ENCODE peak calls at places on chromosomes 1 and 21, in eight cellular contexts. One of them, this sample, is unnamed.

GRCh38 chr1:68160021-68160420 is 72.3 kb downstream of the WLS start:
- DNase-seq in tibial nerve: no peak
- DNase-seq in transverse colon: no peak
- DNase-seq in sigmoid colon: no peak
- DNase-seq in SK-N-SH: no peak
- DNase-seq in HepG2: no peak
- DNase-seq in A549: no peak
- DNase-seq in stomach: no peak
- DNase-seq in this sample: no peak

GRCh38 chr1:23664837-23665795 is 26.5 kb upstream of the RPL11 start:
- DNase-seq in tibial nerve: no peak
- DNase-seq in transverse colon: no peak
- DNase-seq in sigmoid colon: no peak
- DNase-seq in SK-N-SH: peak
- DNase-seq in HepG2: peak
- DNase-seq in A549: no peak
- DNase-seq in stomach: no peak
- DNase-seq in this sample: no peak

GRCh38 chr21:18522181-18522771 is 118.7 kb upstream of the TMPRSS15 start:
- DNase-seq in tibial nerve: no peak
- DNase-seq in transverse colon: no peak
- DNase-seq in sigmoid colon: no peak
- DNase-seq in SK-N-SH: no peak
- DNase-seq in HepG2: no peak
- DNase-seq in A549: no peak
- DNase-seq in stomach: no peak
- DNase-seq in this sample: no peak

GRCh38 chr1:233993651-233994050 is 89.2 kb downstream of the SLC35F3 start:
- DNase-seq in tibial nerve: no peak
- DNase-seq in transverse colon: no peak
- DNase-seq in sigmoid colon: no peak
- DNase-seq in SK-N-SH: no peak
- DNase-seq in HepG2: no peak
- DNase-seq in A549: no peak
- DNase-seq in stomach: no peak
- DNase-seq in this sample: no peak

GRCh38 chr1:175089319-175089718 is 21.7 kb downstream of the TNN start:
- DNase-seq in tibial nerve: no peak
- DNase-seq in transverse colon: no peak
- DNase-seq in sigmoid colon: no peak
- DNase-seq in SK-N-SH: no peak
- DNase-seq in HepG2: no peak
- DNase-seq in A549: no peak
- DNase-seq in stomach: no peak
- DNase-seq in this sample: no peak

GRCh38 chr21:39707316-39707715 is 37.7 kb upstream of the IGSF5 start:
- DNase-seq in tibial nerve: no peak
- DNase-seq in transverse colon: no peak
- DNase-seq in sigmoid colon: no peak
- DNase-seq in SK-N-SH: no peak
- DNase-seq in HepG2: no peak
- DNase-seq in A549: no peak
- DNase-seq in stomach: no peak
- DNase-seq in this sample: no peak

GRCh38 chr1:31785020-31785946 is 21.1 kb upstream of the ADGRB2 start:
- DNase-seq in tibial nerve: no peak
- DNase-seq in transverse colon: no peak
- DNase-seq in sigmoid colon: peak
- DNase-seq in SK-N-SH: peak
- DNase-seq in HepG2: no peak
- DNase-seq in A549: no peak
- DNase-seq in stomach: no peak
- DNase-seq in this sample: no peak

GRCh38 chr1:10724052-10724494 is 72.4 kb downstream of the CASZ1 start:
- DNase-seq in tibial nerve: no peak
- DNase-seq in transverse colon: peak
- DNase-seq in sigmoid colon: peak
- DNase-seq in SK-N-SH: no peak
- DNase-seq in HepG2: no peak
- DNase-seq in A549: peak
- DNase-seq in stomach: peak
- DNase-seq in this sample: no peak

GRCh38 chr1:215421772-215422171 is 145.3 kb upstream of the KCTD3 start:
- DNase-seq in tibial nerve: no peak
- DNase-seq in transverse colon: no peak
- DNase-seq in sigmoid colon: no peak
- DNase-seq in SK-N-SH: no peak
- DNase-seq in HepG2: no peak
- DNase-seq in A549: no peak
- DNase-seq in stomach: no peak
- DNase-seq in this sample: no peak

GRCh38 chr1:66243548-66244130 is 290.3 kb upstream of the SGIP1 start:
- DNase-seq in tibial nerve: no peak
- DNase-seq in transverse colon: no peak
- DNase-seq in sigmoid colon: no peak
- DNase-seq in SK-N-SH: no peak
- DNase-seq in HepG2: no peak
- DNase-seq in A549: no peak
- DNase-seq in stomach: no peak
- DNase-seq in this sample: no peak

GRCh38 chr1:160724445-160725242 is 13.0 kb upstream of the CD48 start:
- DNase-seq in tibial nerve: no peak
- DNase-seq in transverse colon: no peak
- DNase-seq in sigmoid colon: no peak
- DNase-seq in SK-N-SH: no peak
- DNase-seq in HepG2: no peak
- DNase-seq in A549: peak
- DNase-seq in stomach: no peak
- DNase-seq in this sample: no peak

GRCh38 chr1:206921772-206922265 is at the start of gene FCMR:
- DNase-seq in tibial nerve: no peak
- DNase-seq in transverse colon: peak
- DNase-seq in sigmoid colon: no peak
- DNase-seq in SK-N-SH: no peak
- DNase-seq in HepG2: peak
- DNase-seq in A549: no peak
- DNase-seq in stomach: no peak
- DNase-seq in this sample: no peak

GRCh38 chr1:113353581-113353980 is 36.7 kb upstream of the MAGI3 start:
- DNase-seq in tibial nerve: no peak
- DNase-seq in transverse colon: no peak
- DNase-seq in sigmoid colon: no peak
- DNase-seq in SK-N-SH: no peak
- DNase-seq in HepG2: no peak
- DNase-seq in A549: no peak
- DNase-seq in stomach: no peak
- DNase-seq in this sample: no peak

GRCh38 chr1:94720091-94720793 is 99.9 kb upstream of the SLC44A3 start:
- DNase-seq in tibial nerve: no peak
- DNase-seq in transverse colon: no peak
- DNase-seq in sigmoid colon: no peak
- DNase-seq in SK-N-SH: no peak
- DNase-seq in HepG2: no peak
- DNase-seq in A549: no peak
- DNase-seq in stomach: no peak
- DNase-seq in this sample: peak

GRCh38 chr1:154972517-154973343 is 1.8 kb upstream of the CKS1B start:
- DNase-seq in tibial nerve: no peak
- DNase-seq in transverse colon: peak
- DNase-seq in sigmoid colon: peak
- DNase-seq in SK-N-SH: no peak
- DNase-seq in HepG2: peak
- DNase-seq in A549: peak
- DNase-seq in stomach: peak
- DNase-seq in this sample: no peak

GRCh38 chr1:161486806-161487482 is 18.3 kb upstream of the FCGR2A start:
- DNase-seq in tibial nerve: no peak
- DNase-seq in transverse colon: peak
- DNase-seq in sigmoid colon: no peak
- DNase-seq in SK-N-SH: peak
- DNase-seq in HepG2: peak
- DNase-seq in A549: peak
- DNase-seq in stomach: no peak
- DNase-seq in this sample: no peak

GRCh38 chr1:31787786-31788137 is 23.6 kb upstream of the ADGRB2 start:
- DNase-seq in tibial nerve: no peak
- DNase-seq in transverse colon: no peak
- DNase-seq in sigmoid colon: no peak
- DNase-seq in SK-N-SH: no peak
- DNase-seq in HepG2: no peak
- DNase-seq in A549: no peak
- DNase-seq in stomach: no peak
- DNase-seq in this sample: no peak

DNA sequence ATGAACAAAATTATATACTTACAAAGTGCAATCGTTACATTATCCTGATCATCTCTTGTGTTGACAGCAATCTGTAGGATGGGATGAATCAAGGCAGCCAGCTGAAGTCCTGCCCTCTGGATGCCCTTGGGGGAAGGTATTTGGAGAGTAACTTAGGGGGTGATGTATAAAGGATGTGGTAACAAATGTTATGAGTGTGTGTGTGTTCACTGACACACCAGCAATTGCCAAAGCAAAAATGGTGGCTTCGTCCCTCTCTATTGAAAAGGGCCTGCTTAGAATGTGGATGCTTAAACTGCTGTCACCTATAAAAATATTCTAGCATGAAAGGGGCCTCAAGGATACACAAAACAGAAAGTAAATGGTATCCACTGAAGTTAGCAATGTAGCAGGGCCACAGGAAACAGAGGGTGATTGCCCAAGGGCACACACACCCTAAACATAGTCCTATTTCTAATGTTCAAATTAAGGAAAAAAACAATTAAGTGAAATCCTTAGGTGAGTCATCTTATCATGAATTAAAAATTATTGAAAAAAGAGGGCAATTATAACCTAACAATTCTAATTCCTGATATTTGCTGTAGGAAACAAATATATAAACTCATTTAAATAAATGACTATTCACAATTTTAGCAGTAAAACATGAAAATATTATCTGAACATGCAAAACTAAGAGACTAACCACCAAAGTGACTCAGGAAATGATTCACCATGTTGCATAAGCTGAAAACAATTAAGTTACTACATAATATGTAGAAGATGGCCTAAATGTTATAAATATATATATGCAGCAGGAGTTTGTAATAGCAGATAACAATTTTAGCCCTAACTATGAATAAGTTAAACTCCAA is 15.2 kb upstream of the AIM2 start:
- DNase-seq in tibial nerve: no peak
- DNase-seq in transverse colon: no peak
- DNase-seq in sigmoid colon: no peak
- DNase-seq in SK-N-SH: no peak
- DNase-seq in HepG2: no peak
- DNase-seq in A549: no peak
- DNase-seq in stomach: no peak
- DNase-seq in this sample: no peak
- TF ChIP-seq EP300 in tibial nerve: no peak
- TF ChIP-seq EP300 in transverse colon: no peak
- TF ChIP-seq EP300 in sigmoid colon: no peak
- TF ChIP-seq EP300 in SK-N-SH: no peak
- TF ChIP-seq EP300 in HepG2: no peak
- TF ChIP-seq EP300 in A549: no peak
- TF ChIP-seq EP300 in stomach: no peak
- TF ChIP-seq EP300 in this sample: no peak

DNA sequence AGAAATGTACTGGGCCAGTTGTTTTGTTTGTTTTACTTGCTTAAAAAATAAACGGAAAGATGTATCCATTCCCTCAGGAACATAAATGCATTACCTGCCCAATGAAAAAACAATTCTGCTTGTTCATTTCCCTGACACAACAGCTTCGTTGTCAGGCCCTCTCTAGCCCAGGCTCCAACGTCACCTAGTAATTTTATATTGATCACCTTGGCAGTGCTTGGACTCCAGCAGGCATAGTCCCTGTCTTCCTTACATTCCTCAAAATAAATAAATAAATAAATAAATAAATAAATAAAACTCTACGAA is 1.2 kb downstream of the CEP170 start:
- DNase-seq in tibial nerve: no peak
- DNase-seq in transverse colon: no peak
- DNase-seq in sigmoid colon: no peak
- DNase-seq in SK-N-SH: no peak
- DNase-seq in HepG2: peak
- DNase-seq in A549: no peak
- DNase-seq in stomach: no peak
- DNase-seq in this sample: no peak
- TF ChIP-seq EP300 in tibial nerve: no peak
- TF ChIP-seq EP300 in transverse colon: no peak
- TF ChIP-seq EP300 in sigmoid colon: no peak
- TF ChIP-seq EP300 in SK-N-SH: no peak
- TF ChIP-seq EP300 in HepG2: no peak
- TF ChIP-seq EP300 in A549: no peak
- TF ChIP-seq EP300 in stomach: no peak
- TF ChIP-seq EP300 in this sample: no peak

DNA sequence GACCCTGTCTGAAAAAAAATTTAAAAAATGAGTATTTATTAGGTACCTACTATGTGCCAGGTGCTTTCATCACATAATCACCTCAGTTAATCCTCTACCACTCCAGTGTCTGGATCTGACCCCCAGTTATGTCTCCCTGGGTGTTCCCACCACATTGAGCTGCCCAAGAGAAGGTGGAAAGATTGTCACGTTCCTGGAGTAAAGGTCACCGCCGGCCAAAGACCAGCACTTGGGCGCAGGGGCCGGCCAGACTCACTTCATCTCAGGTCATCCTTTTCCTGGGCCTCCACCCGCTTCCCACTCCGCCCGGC is 714 bp downstream of the PYCR2 start:
- DNase-seq in tibial nerve: no peak
- DNase-seq in transverse colon: peak
- DNase-seq in sigmoid colon: no peak
- DNase-seq in SK-N-SH: no peak
- DNase-seq in HepG2: peak
- DNase-seq in A549: no peak
- DNase-seq in stomach: no peak
- DNase-seq in this sample: no peak
- TF ChIP-seq EP300 in tibial nerve: no peak
- TF ChIP-seq EP300 in transverse colon: no peak
- TF ChIP-seq EP300 in sigmoid colon: no peak
- TF ChIP-seq EP300 in SK-N-SH: no peak
- TF ChIP-seq EP300 in HepG2: no peak
- TF ChIP-seq EP300 in A549: no peak
- TF ChIP-seq EP300 in stomach: no peak
- TF ChIP-seq EP300 in this sample: no peak

DNA sequence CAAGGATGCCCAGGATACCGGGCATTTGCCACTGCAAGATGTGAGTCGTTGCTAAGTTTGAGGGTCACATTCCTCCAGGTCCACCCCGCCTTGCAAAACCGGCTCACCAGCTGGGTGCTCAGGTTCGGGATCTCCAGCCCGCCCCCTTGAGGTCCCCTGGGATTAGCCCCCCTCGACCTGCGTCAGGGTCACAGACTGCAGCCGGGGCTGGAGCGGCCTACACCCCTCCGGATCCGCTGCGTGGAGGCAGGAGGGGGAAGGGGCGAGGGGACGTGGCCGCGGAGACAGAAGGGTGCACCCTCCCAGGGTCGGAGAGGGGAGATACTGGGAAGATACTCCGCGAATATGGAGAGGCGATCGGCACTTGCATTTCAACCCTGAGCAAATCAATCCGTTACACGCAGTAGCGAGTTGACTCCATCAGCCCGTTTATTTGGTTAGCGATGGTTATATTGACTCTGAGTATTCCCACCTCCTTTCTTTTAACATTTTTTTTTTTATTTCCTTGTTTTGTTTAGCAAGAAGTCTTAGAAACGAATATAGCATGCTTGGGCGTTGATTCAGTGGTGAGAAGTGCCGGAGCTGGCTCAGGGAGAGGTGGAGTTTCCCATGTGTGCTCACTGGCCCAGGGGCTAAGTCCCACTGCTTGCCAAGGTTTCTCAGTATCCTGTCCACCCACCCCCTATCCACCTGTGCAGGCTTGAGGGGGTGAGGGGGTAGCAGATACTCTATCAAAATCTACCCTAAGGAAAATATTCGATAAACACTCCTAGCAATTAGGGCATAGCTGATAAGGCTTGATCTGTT is 983 bp downstream of the IFNAR2 start:
- DNase-seq in tibial nerve: no peak
- DNase-seq in transverse colon: peak
- DNase-seq in sigmoid colon: peak
- DNase-seq in SK-N-SH: peak
- DNase-seq in HepG2: peak
- DNase-seq in A549: peak
- DNase-seq in stomach: no peak
- DNase-seq in this sample: no peak
- TF ChIP-seq EP300 in tibial nerve: no peak
- TF ChIP-seq EP300 in transverse colon: no peak
- TF ChIP-seq EP300 in sigmoid colon: no peak
- TF ChIP-seq EP300 in SK-N-SH: no peak
- TF ChIP-seq EP300 in HepG2: no peak
- TF ChIP-seq EP300 in A549: no peak
- TF ChIP-seq EP300 in stomach: no peak
- TF ChIP-seq EP300 in this sample: no peak